ENCODE peak calls at places on chromosome 12, in five cellular contexts. E is upper lobe of right lung; R is psoas muscle; F is CD8-positive, alpha-beta T cell; S is right lobe of liver. G is an unnamed sample.

GRCh38 chr12:72264548-72265175 is 7.5 kb upstream of the TRHDE start:
- DNase-seq in R (no peak), F (no peak), S (no peak), E (no peak), G (no peak)

GRCh38 chr12:113478351-113479011 is 6.8 kb upstream of the LHX5 start:
- DNase-seq in S (no peak), F (no peak), E (no peak), R (no peak), G (no peak)

GRCh38 chr12:48004941-48005749 is 869 bp upstream of the COL2A1 start:
- DNase-seq in S (no peak), E (no peak), R (no peak), F (no peak), G (no peak)

GRCh38 chr12:62722971-62723680 is 211.8 kb downstream of the PPM1H start:
- DNase-seq in R (no peak), E (no peak), F (no peak), S (no peak), G (no peak)

GRCh38 chr12:78888583-78888982 is 24.0 kb downstream of the SYT1 start:
- DNase-seq in S (no peak), E (no peak), F (no peak), R (no peak), G (no peak)

GRCh38 chr12:107967170-107967569 is 161.9 kb upstream of the WSCD2 start:
- DNase-seq in S (no peak), F (no peak), E (no peak), R (no peak), G (no peak)

GRCh38 chr12:16939871-16940306 is 333.9 kb upstream of the LMO3 start:
- DNase-seq in S (peak), F (no peak), E (peak), R (no peak), G (no peak)

GRCh38 chr12:99898645-99899044 is 86.1 kb downstream of the ANKS1B start:
- DNase-seq in R (no peak), E (no peak), F (no peak), S (no peak), G (no peak)

GRCh38 chr12:82279597-82279996 is 78.6 kb downstream of the CCDC59 start:
- DNase-seq in S (no peak), F (no peak), R (no peak), E (no peak), G (no peak)

GRCh38 chr12:57852195-57852594 is 5.7 kb upstream of the CTDSP2 start:
- DNase-seq in S (no peak), F (no peak), E (no peak), R (peak), G (no peak)

GRCh38 chr12:50678650-50679049 is 85.3 kb upstream of the ATF1 start:
- DNase-seq in F (no peak), E (no peak), S (no peak), R (no peak), G (no peak)

GRCh38 chr12:88579941-88580871 is at the start of gene KITLG:
- DNase-seq in E (peak), F (no peak), R (peak), S (peak), G (no peak)

GRCh38 chr12:70044170-70044569 is 199.1 kb upstream of the CNOT2 start:
- DNase-seq in S (no peak), R (no peak), E (no peak), F (no peak), G (no peak)

GRCh38 chr12:29427964-29428363 is 47.0 kb upstream of the ERGIC2 start:
- DNase-seq in S (no peak), E (no peak), F (peak), R (no peak), G (no peak)

GRCh38 chr12:12725956-12726542 is 8.9 kb downstream of the CDKN1B start:
- DNase-seq in S (no peak), R (no peak), F (no peak), E (peak), G (no peak)

GRCh38 chr12:119940881-119941280 is 48.2 kb upstream of the BICDL1 start:
- DNase-seq in R (no peak), S (no peak), E (no peak), F (no peak), G (peak)

GRCh38 chr12:51218607-51219161 is 822 bp upstream of the POU6F1 start:
- DNase-seq in S (peak), F (no peak), R (no peak), E (no peak), G (no peak)

GRCh38 chr12:68565391-68565903 is 45.3 kb upstream of the RAP1B start:
- DNase-seq in E (no peak), F (no peak), S (no peak), R (no peak), G (peak)

GRCh38 chr12:120010661-120011230 is 21.7 kb downstream of the BICDL1 start:
- DNase-seq in S (no peak), R (no peak), F (peak), E (no peak), G (no peak)

GRCh38 chr12:49923878-49924610 is 20.3 kb upstream of the FAIM2 start:
- DNase-seq in S (no peak), E (peak), F (no peak), R (peak), G (no peak)

DNA sequence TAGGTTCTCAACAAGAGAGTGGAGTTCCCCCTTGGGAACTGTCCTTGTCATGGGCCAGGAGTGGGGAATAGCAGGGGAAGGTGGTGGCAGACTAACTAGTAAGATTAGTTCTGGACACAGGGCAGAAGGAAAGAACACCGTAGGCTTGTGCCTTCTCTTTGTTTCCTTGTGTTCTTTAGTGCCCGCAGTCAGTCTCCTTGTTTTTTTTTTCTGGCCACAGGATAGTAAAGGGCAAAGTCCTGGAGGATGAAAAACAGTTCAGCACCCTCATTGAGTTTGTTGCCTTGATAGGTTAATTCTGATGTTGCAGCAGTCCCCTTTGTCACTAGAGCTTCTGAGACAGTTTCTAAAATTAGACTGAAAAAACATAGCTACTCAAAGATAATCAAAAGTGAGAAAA is 8.4 kb downstream of the PEX5 start:
- DNase-seq in S (no peak), E (no peak), R (no peak), F (no peak), G (no peak)
- H3K4me3 ChIP-seq in S (no peak), E (no peak), R (no peak), F (no peak), G (no peak)

DNA sequence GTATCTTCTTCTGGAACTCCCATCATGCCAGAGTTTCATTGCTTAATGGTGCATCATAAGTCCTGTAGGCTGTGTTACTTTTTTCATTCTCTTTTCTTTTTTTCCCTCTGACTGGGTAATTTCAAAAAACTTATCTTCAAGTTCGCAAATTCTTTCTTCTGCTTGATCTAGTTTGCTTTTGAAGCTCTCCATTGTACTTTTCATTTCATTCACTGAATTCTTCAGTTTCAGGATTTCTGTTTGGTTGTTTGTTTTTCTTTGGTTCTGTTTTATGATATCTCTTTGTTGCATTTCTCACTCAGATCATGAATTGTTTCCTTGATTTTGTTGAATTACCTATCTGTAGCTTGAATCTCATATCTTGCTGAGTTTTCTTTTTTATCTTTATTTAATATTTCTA is 83.3 kb upstream of the PRMT8 start:
- DNase-seq in R (no peak), E (no peak), F (no peak), S (no peak), G (no peak)
- TF ChIP-seq CTCF in R (no peak), E (no peak), F (no peak), S (no peak), G (no peak)

DNA sequence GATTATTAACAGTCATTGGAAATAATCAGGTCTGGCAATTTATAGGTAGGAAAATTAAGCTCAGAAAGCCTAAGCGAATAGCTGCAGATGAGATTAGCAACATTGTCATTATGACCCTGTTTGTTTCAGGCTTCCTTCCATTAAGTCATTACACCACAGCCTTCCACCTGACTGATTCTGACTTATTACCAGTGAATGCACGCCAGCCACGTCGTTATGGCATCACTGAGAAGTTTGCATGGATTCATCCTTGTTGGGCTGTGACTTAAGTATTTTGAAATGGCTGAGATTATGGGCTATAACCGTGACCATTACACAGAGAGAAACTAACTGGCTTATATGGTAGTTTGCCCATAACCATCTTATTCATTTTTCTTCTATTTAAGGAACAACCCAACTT is 18.6 kb downstream of the RASSF8 start:
- DNase-seq in F (no peak), S (no peak), R (peak), E (no peak), G (peak)
- H3K4me3 ChIP-seq in F (no peak), S (no peak), R (peak), E (no peak), G (no peak)

DNA sequence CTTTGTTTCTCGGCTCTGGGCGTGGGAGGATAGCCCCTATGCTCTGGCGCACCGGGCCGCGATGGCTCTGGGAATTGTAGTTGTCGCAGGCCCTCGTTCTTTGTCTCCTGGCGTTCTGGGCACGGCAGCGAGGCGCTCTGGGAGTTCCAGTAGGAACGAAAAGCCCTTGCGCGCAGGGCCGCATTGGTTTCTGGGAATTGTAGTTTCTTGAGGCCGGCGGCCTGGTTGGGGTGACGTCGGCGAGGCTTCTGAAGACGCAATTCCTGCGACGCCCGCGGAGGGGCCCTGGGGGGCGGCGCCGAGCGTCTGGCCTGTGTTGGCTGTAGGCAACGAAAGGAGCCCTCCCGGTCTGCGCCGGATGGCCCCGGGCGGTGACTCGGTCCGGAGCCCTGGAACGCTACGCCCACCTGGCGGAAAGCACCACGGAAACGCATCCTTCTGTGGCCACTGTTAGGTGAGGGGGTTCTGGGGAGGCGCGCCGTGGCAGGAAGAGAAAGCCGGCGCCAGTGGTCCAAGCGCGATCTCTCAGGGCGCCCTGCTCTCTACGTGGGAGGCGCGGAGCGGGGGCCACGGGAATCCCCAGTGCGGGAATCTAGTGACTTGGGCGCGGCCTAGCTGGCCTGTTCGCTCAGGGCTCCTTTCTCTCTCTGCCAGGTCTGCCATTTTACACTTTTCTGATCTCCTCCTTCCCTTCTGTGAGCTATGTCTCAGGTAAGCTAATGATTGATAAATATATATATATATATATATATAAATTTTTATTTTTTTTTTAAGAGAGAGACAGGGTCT is at the start of gene ZNF140:
- DNase-seq in S (peak), R (peak), F (peak), E (peak), G (peak)
- TF ChIP-seq CTCF in S (peak), R (peak), F (peak), E (peak), G (peak)

GRCh38 chr12:58916153-58916709 is 4.1 kb downstream of the LRIG3 start:
- DNase-seq in F (no peak), S (no peak), E (no peak), R (no peak), G (no peak)

GRCh38 chr12:58915634-58916033 is 4.7 kb downstream of the LRIG3 start:
- DNase-seq in S (no peak), R (no peak), F (no peak), E (no peak), G (peak)

GRCh38 chr12:58917699-58918334 is 2.5 kb downstream of the LRIG3 start:
- DNase-seq in F (no peak), S (no peak), E (no peak), R (no peak), G (no peak)

GRCh38 chr12:58916891-58917570 is 3.3 kb downstream of the LRIG3 start:
- DNase-seq in R (no peak), F (no peak), E (no peak), S (no peak), G (peak)

GRCh38 chr12:58914457-58914856 is 5.8 kb downstream of the LRIG3 start:
- DNase-seq in R (no peak), S (no peak), F (no peak), E (no peak), G (no peak)
- H3K4me3 ChIP-seq in R (no peak), S (no peak), F (no peak), E (no peak), G (no peak)

GRCh38 chr12:124273630-124274029 is 21.3 kb upstream of the RFLNA start:
- DNase-seq in S (no peak), R (no peak), F (no peak), E (no peak), G (no peak)
- TF ChIP-seq CTCF in S (no peak), R (no peak), F (no peak), E (peak), G (peak)

GRCh38 chr12:124513297-124513867 is 54.0 kb downstream of the NCOR2 start:
- DNase-seq in E (no peak), R (no peak), S (no peak), F (no peak), G (no peak)
- H3K4me3 ChIP-seq in E (no peak), R (no peak), S (no peak), F (no peak), G (no peak)

DNA sequence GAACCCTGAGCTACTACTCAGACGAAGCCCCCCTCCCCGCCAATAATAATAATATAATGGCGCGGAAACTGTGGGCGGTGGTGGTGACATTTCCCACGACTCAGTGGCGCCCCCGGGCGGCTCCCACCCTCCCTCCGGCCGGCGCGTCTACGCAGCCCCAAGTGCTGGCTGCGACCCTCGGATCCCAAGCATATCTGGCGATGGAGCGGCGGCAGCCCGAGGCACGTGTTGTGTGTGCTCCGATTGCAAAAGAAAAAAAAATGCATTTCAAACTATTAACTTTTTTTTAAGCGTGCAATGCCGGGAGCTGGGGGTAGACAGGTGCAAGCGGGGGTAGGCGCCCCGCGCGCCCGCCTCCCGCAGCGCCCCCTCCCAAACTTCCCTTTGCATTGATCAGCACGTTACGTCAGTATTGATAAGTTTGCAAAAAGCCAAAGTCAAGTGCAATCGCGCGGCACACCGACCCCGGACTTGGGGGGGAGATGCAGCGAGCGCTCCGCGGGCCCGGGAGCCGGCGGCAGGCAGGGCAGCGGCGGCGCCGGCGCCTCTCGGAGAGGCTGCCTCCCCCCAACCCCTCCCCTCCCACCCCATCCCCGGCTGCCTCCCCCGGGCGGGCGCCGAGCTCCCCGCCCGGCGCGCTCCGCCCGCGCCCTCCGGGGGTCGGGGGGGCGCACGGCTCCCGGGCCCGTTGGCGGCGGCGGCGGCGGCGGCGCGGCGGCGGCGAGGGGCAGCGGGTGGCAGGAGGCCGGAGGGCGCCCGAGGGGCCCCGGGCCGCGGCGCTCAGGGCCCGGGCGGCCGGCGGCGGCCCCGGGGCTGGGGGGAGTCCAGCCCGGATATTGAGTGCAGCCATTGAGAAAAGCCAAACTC is 113.1 kb upstream of the MYL2 start:
- DNase-seq in E (no peak), S (no peak), R (no peak), F (no peak), G (no peak)
- TF ChIP-seq CTCF in E (peak), S (peak), R (no peak), F (peak), G (no peak)

DNA sequence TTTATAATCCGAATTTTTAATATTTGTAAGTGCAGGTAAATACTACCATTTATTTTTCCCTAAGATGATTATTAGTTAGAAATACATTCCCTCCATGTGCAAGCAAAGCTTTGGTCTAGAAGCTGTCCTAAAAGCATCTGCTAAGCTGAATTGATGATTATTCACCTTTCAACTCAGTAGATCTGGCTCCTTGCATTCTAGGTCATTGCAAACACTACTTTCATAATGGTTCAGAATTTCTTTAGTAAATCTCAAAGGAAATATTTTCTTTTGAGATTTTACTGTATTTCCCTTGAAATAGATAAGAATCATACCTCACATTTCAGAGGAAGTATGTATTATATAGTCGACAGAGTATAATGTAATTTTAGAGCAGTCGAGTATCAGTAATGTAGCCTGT is 2.4 kb downstream of the ETNK1 start:
- DNase-seq in R (no peak), E (no peak), F (no peak), S (no peak), G (no peak)
- H3K4me3 ChIP-seq in R (peak), E (peak), F (peak), S (peak), G (peak)

G was measured in AG09309.